ENCODE peak calls at places on chromosomes 16 and 17, in five cellular contexts. D is body of pancreas, S is pancreas, I is mesenchymal stem cell, L is uterus. K is an unnamed sample.
A peak's percentile ranks its signal among the peaks of the same experiment; 100 is the strongest.

GRCh38 chr16:8729779-8730334 is 55.4 kb downstream of the ABAT start:
- DNase-seq in I (no peak), L (no peak), S (no peak), D (no peak), K (no peak)

GRCh38 chr16:1791943-1792812 is 1.3 kb downstream of the IGFALS start:
- DNase-seq in I (no peak), D (no peak), L (no peak), S (no peak), K (no peak)

GRCh38 chr17:50618941-50619340 is 15.7 kb upstream of the ABCC3 start:
- DNase-seq in D (no peak), L (no peak), S (no peak), I (no peak), K (no peak)

GRCh38 chr17:63550816-63551639 is 751 bp downstream of the DCAF7 start:
- DNase-seq in L (no peak), S (no peak), D (no peak), I (peak; percentile 76), K (no peak)

GRCh38 chr16:9797306-9797705 is 384.9 kb downstream of the GRIN2A start:
- DNase-seq in S (no peak), L (no peak), D (no peak), I (no peak), K (no peak)

GRCh38 chr17:79742951-79743476 is 12.3 kb downstream of the ENPP7 start:
- DNase-seq in D (no peak), I (no peak), S (no peak), L (no peak), K (no peak)

GRCh38 chr17:40857535-40857934 is 9.5 kb downstream of the KRT12 start:
- DNase-seq in S (no peak), D (no peak), I (no peak), L (no peak), K (no peak)

GRCh38 chr16:53457670-53458069 is 23.4 kb downstream of the RBL2 start:
- DNase-seq in L (no peak), D (peak; percentile 16), I (no peak), S (no peak), K (no peak)

GRCh38 chr16:64012166-64012565 is 1109.7 kb downstream of the CDH11 start:
- DNase-seq in D (no peak), I (peak; percentile 36), L (no peak), S (no peak), K (no peak)

GRCh38 chr16:82133798-82134197 is 36.2 kb downstream of the MPHOSPH6 start:
- DNase-seq in L (no peak), S (no peak), I (no peak), D (no peak), K (no peak)

GRCh38 chr16:86120982-86121242 is 221.9 kb downstream of the IRF8 start:
- DNase-seq in S (peak; percentile 6), I (no peak), L (no peak), D (no peak), K (no peak)

GRCh38 chr16:66298006-66298405 is 68.5 kb upstream of the CDH5 start:
- DNase-seq in I (no peak), S (no peak), D (no peak), L (no peak), K (no peak)

GRCh38 chr17:68777856-68778694 is 176.9 kb upstream of the FAM20A start:
- DNase-seq in L (no peak), S (no peak), D (no peak), I (no peak), K (no peak)

GRCh38 chr17:37848690-37849616 is 75.3 kb upstream of the TBC1D3K start:
- DNase-seq in D (no peak), L (no peak), S (no peak), I (peak; percentile 99), K (no peak)

GRCh38 chr17:42743595-42744282 is 1.1 kb downstream of the EZH1 start:
- DNase-seq in D (no peak), L (no peak), I (no peak), S (no peak), K (no peak)

GRCh38 chr17:39527220-39527813 is 66.0 kb downstream of the CDK12 start:
- DNase-seq in S (no peak), I (peak; percentile 30), D (peak; percentile 8), L (no peak), K (peak; percentile 3)

GRCh38 chr17:55704412-55704811 is 18.3 kb downstream of the TMEM100 start:
- DNase-seq in L (no peak), I (peak; percentile 48), S (no peak), D (no peak), K (no peak)

GRCh38 chr16:31696968-31697743 is 169.5 kb downstream of the AHSP start:
- DNase-seq in I (peak; percentile 41), D (no peak), L (no peak), S (no peak), K (no peak)

GRCh38 chr16:1443980-1444729 is at the start of gene CCDC154:
- DNase-seq in L (no peak), I (no peak), D (no peak), S (no peak), K (no peak)

GRCh38 chr16:86579268-86580062 is 1.1 kb downstream of the FOXL1 start:
- DNase-seq in L (no peak), D (no peak), I (peak; percentile 51), S (no peak), K (no peak)

GRCh38 chr16:9363520-9363919 is 272.1 kb downstream of the HAPSTR1 start:
- DNase-seq in I (no peak), L (no peak), S (no peak), D (no peak), K (no peak)

GRCh38 chr17:11922634-11923033 is 74.6 kb downstream of the ZNF18 start:
- DNase-seq in I (no peak), L (no peak), D (no peak), S (no peak), K (no peak)

GRCh38 chr17:27565874-27566672 is 64.9 kb upstream of the LGALS9 start:
- DNase-seq in S (no peak), L (no peak), D (no peak), I (no peak), K (no peak)

GRCh38 chr17:79601604-79602420 is 9.0 kb downstream of the RBFOX3 start:
- DNase-seq in S (no peak), L (no peak), D (no peak), I (no peak), K (no peak)

GRCh38 chr16:79868841-79869240 is 268.3 kb upstream of the MAF start:
- DNase-seq in D (no peak), L (no peak), S (no peak), I (no peak), K (no peak)

GRCh38 chr17:70073326-70073725 is 1.7 kb upstream of the KCNJ16 start:
- DNase-seq in I (no peak), L (no peak), D (no peak), S (no peak), K (no peak)

GRCh38 chr17:39196191-39196819 is 1.2 kb downstream of the CACNB1 start:
- DNase-seq in D (no peak), L (no peak), S (peak; percentile 22), I (no peak), K (no peak)

GRCh38 chr17:79707441-79707850 is 23.3 kb upstream of the ENPP7 start:
- DNase-seq in L (no peak), I (no peak), S (no peak), D (no peak), K (no peak)

GRCh38 chr17:79413591-79413990 is 197.3 kb downstream of the RBFOX3 start:
- DNase-seq in D (peak; percentile 39), S (peak; percentile 38), L (no peak), I (no peak), K (no peak)

DNA sequence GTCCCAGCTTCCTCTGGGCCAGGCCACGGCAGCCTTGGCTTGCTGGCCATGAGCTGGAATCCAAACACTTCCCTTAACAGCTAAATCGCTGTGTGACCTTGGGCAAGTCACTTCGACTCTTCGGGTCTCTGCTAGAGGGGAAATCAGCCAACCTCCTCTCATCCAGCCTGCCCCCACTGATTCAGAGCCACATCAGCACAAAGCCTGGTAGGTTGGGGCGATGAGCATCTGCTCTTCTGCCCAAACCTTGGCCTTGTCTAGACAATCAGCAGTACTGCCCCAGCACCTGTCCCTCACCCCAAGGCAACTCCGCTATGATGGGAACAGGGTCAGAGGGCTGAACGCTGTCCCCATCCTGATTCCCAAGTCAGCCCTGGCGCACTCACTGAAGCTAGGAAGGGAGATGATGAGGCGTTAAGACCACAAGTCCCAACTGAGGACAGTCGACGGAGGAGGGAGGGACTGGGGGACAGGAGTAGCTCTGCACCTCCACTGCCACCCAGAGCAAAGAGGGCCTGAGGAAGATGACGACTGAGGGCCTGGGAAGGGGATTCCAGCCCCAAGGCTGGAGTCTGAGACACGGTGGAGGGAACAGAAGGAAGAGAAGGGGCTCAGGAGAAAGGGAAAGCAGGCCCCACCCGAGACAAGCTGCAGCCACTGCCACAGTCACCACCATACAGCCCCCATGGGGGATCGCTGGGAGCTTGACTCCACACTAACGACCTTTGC is 1.3 kb downstream of the CLUH start:
- DNase-seq in I (peak; percentile 30), L (no peak), S (no peak), D (peak; percentile 45), K (no peak)
- H3K27ac ChIP-seq in I (no peak overlapping the region), L (peak overlapping the region; percentile 24), S (peak overlapping the region; percentile 87), D (peak overlapping the region; percentile 92), K (no peak overlapping the region)

DNA sequence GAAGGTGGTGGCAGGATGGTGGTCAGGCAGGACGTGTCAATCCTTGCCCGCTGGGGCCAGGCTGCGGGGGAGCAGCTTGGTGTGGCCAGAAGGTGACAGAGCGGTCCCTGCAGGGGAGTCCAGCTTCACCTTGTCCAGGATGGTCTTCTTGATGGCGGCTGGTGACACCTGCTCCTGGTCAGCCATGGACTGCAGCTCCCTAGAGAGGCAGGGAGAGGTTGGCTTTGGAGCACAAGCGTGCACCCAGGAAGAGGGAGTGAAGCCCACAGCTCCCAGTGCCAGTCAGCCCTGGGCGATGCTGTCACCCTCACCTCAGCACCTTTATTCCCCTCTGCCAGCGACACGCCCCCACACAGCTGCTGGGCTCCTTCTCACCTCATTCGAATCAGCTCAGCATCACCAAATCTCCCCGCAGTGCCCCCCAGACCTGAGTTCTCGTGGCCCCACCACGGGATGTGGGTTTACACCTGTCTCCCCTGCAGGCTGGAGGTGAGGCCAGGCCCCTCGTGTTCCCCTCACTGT is 3.9 kb downstream of the PYCR1 start:
- DNase-seq in S (no peak), L (no peak), D (no peak), I (no peak), K (no peak)
- H3K27ac ChIP-seq in S (no peak overlapping the region), L (no peak overlapping the region), D (no peak overlapping the region), I (no peak overlapping the region), K (no peak overlapping the region)

DNA sequence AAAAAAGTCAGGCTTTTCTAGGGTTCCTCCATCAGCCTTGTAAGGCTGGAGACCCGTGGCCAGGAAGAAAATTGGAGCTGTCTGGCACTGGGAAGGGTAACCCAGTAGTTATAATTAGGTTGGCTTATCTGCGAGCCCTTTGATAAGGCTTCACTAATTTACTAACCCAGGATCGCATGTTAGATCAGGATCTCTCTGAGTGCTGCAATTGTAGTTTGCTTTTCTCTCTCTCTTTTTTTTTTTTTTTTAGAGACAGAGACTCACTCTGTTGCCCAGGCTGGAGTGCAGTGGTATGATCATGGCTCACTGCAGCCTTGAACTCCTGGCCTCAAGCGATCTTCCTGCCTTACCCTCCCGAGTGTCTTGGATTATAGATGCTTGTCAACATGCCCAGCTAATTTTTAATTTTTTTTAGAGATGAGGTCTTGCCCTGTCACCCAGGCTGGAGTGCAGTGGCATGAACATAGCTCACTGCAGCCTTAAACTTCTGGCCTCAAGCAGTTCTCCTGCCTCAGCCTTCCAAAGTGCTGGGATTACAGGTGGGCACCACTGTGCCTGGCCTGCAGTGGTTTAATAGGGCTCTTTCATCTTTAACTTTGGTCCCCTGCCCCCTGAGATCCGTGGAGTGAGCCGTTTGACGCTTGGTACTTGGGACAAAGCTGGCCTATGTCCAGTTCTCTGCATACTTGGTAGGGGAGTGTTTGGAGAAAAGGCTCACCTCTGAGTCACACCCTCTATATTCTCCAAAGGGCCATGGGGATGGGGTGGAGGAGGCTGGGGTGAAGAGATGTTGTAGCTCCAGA is 17.2 kb downstream of the ABCC1 start:
- DNase-seq in S (no peak), D (no peak), L (no peak), I (peak; percentile 75), K (no peak)
- H3K27ac ChIP-seq in S (no peak overlapping the region), D (no peak overlapping the region), L (no peak overlapping the region), I (peak overlapping the region; percentile 13), K (no peak overlapping the region)

GRCh38 chr16:17375388-17376304 is 95.1 kb downstream of the XYLT1 start:
- DNase-seq in L (no peak), I (no peak), D (peak; percentile 59), S (no peak), K (no peak)
- H3K27ac ChIP-seq in L (no peak overlapping the region), I (no peak overlapping the region), D (no peak overlapping the region), S (no peak overlapping the region), K (no peak overlapping the region)